ENCODE peak calls at places on chromosomes 2 and 18, in nine cellular contexts. B, P, R, U, M, T, X, S and Y are unnamed samples. For H3K27me3, the result is how much of the 10 kb centered on the place peaks cover.

GRCh38 chr2:216632952-216633615 is at the start of gene IGFBP2:
- DNase-seq in X (peak), B (peak), U (peak), S (no peak), M (no peak), P (peak), R (no peak), T (no peak), Y (no peak)

GRCh38 chr2:15836134-15836941 is 104.0 kb upstream of the MYCN start:
- DNase-seq in R (no peak), B (no peak), S (no peak), X (no peak), T (no peak), U (no peak), P (no peak), M (no peak), Y (no peak)

GRCh38 chr2:28231110-28231621 is 161.5 kb upstream of the FOSL2 start:
- DNase-seq in P (peak), B (no peak), M (no peak), S (no peak), X (peak), R (no peak), U (peak), T (no peak), Y (no peak)

GRCh38 chr2:39593439-39594393 is 72.0 kb upstream of the TMEM178A start:
- DNase-seq in P (peak), U (no peak), R (peak), M (no peak), X (peak), B (peak), S (no peak), T (peak), Y (no peak)

GRCh38 chr2:112811841-112812306 is 24.7 kb downstream of the IL1B start:
- DNase-seq in T (peak), U (no peak), P (peak), M (no peak), X (peak), B (peak), R (peak), S (no peak), Y (no peak)

GRCh38 chr2:226609361-226609760 is 190.3 kb downstream of the IRS1 start:
- DNase-seq in T (peak), M (no peak), R (peak), X (no peak), S (no peak), B (no peak), P (peak), U (no peak), Y (no peak)

GRCh38 chr2:54529935-54530334 is 73.8 kb downstream of the SPTBN1 start:
- DNase-seq in U (no peak), B (no peak), T (no peak), P (no peak), S (no peak), M (no peak), R (no peak), X (no peak), Y (no peak)

GRCh38 chr2:46364797-46365457 is 67.7 kb downstream of the EPAS1 start:
- DNase-seq in T (peak), B (peak), S (no peak), P (peak), U (no peak), X (no peak), R (peak), M (no peak), Y (peak)

GRCh38 chr18:47969851-47970250 is 39.4 kb upstream of the SMAD2 start:
- DNase-seq in P (peak), U (no peak), M (no peak), S (no peak), T (no peak), B (no peak), X (no peak), R (peak), Y (no peak)

GRCh38 chr18:3624818-3625716 is 175.1 kb downstream of the TGIF1 start:
- DNase-seq in B (peak), T (peak), M (no peak), R (peak), X (peak), U (peak), S (no peak), P (peak), Y (peak)

GRCh38 chr18:24741961-24742738 is 281.7 kb downstream of the HRH4 start:
- DNase-seq in X (peak), B (no peak), T (no peak), P (peak), S (no peak), U (no peak), R (no peak), M (no peak), Y (no peak)

GRCh38 chr2:217903142-217903858 is 99.5 kb downstream of the TNS1 start:
- DNase-seq in U (no peak), R (no peak), S (no peak), T (no peak), X (peak), B (peak), P (no peak), M (no peak), Y (no peak)
- H3K4me3 ChIP-seq in U (peak), R (no peak), S (no peak), T (no peak), X (no peak), B (no peak), P (no peak), M (no peak), Y (no peak)

DNA sequence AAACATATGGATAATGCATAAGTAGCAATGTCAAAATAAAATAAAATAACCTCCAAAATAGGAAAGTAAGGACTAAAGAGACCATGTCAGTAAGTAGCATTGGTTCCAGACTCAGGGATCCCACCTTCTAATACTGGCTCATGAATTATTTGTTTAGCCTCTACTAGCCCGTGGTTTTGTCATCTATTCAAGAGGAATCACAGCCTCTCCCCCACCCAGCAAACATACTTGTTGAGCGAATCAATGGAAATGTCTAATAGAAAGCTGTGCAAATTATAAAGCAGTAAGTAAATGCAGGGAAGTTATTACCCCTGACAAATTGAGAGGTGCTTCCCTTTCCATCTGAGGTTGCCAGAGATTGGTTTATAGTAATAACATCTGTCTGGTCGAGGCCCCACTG is 219.2 kb upstream of the OSR1 start:
- DNase-seq in S (no peak), B (no peak), R (peak), T (peak), P (peak), U (no peak), M (no peak), X (no peak), Y (no peak)
- H3K27ac ChIP-seq in S (no peak), B (no peak), R (no peak), T (no peak), P (no peak), U (no peak), M (no peak), X (no peak), Y (no peak)

DNA sequence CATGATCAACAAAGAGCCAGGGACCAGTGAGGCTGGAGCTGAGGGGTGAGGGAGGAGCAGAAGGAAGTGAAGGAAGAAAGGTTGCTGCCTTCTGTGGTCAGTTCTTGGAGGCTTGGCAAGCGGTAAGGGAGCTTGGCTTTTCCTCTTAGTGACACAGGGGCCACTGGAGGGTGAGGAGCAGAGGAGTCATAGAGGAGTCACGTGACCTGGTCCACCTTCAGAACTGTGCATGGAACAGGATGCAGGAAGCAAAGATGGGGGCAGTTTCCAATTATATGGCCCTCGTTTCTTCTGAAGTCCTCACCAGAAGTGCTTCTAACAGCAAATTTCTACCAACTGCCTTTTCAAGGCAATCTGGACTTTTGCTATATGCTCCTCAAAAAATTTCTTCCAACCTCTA is 326.9 kb upstream of the SMIM21 start:
- DNase-seq in B (no peak), X (no peak), S (no peak), R (no peak), M (no peak), P (no peak), U (no peak), T (no peak), Y (no peak)
- H3K27me3 ChIP-seq in B (under half), X (under half), S (under half), R (under half), M (under half), P (under half), U (under half), T (under half), Y (under half)

DNA sequence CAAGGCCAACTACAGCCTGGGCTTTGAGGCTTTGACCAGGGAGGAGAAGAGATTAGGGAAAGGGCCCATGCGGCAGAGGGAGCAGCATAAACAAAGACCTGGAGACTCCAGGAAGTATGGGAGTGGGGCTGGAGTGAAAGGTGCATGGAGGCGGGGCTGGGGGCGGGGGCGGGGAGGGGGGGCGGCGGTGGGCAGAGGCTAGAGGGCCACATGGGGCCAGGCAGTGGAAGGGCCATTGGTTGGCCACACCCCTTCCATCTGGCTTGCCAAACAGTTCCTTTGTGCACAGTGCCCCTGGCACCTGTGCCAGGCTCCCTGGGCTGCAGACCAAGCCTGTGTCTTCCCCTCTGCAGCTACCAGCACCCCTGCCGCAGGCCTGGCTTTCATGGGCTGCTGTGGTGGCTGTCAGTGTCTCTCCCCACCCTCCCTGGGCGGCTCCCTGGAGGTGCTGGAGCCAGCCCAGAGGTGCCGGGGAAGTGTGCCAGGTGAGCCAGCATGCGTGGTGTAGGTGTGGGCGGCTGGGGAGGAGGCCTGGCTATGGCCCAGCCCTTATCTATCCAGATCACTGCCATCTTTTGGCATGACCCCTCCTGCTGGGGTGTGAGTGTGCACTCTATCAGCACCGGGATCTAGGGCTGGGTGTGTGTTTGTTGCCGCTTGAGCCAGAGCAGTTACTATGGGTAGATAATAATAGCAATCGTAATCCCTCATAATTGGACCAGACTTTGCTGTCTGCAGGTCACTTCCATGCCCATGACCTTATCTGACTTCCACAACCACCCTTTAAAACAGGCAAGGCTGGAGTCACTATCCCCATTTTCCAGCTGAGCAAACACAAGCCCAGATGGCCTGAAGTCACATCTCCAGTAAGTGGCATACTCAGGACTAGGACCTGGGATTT is 30.5 kb downstream of the DNMT3A start:
- DNase-seq in X (no peak), B (no peak), T (no peak), P (no peak), U (no peak), M (no peak), R (no peak), S (peak), Y (no peak)
- H3K4me3 ChIP-seq in X (no peak), B (no peak), T (no peak), P (no peak), U (peak), M (no peak), R (no peak), S (no peak), Y (no peak)